ENCODE peak calls at places on chromosomes 11 and 22, in four cellular contexts. A is thoracic aorta, I is PC-3, L is GM23338. K is an unnamed sample.
A peak's percentile ranks its signal among the peaks of the same experiment; 100 is the strongest.

GRCh38 chr11:18958221-18958910 is 19.2 kb upstream of the MRGPRX1 start:
- DNase-seq in L (peak; percentile 81), A (no peak), I (peak; percentile 77), K (peak; percentile 34)

GRCh38 chr22:30873661-30874060 is 94.9 kb downstream of the MORC2 start:
- DNase-seq in A (no peak), L (no peak), I (no peak), K (no peak)

GRCh38 chr11:57248780-57249383 is 11.8 kb upstream of the APLNR start:
- DNase-seq in I (peak; percentile 69), L (peak; percentile 90), A (peak; percentile 5), K (peak; percentile 59)

GRCh38 chr11:31582697-31583096 is 73.1 kb downstream of the ELP4 start:
- DNase-seq in I (no peak), A (no peak), L (peak; percentile 27), K (no peak)

GRCh38 chr22:37498289-37498909 is 12.2 kb upstream of the MFNG start:
- DNase-seq in I (no peak), A (no peak), L (peak; percentile 92), K (no peak)

GRCh38 chr11:70467196-70468085 is 69.1 kb downstream of the CTTN start:
- DNase-seq in I (peak; percentile 85), A (peak; percentile 17), L (peak; percentile 84), K (peak; percentile 69)

GRCh38 chr11:94897330-94897768 is 76.0 kb downstream of the CWC15 start:
- DNase-seq in A (no peak), I (peak; percentile 78), L (peak; percentile 73), K (peak; percentile 48)

GRCh38 chr11:27171391-27171790 is 130.8 kb downstream of the BBOX1 start:
- DNase-seq in I (peak; percentile 36), A (no peak), L (no peak), K (no peak)

GRCh38 chr11:121540627-121541026 is 87.9 kb upstream of the SORL1-AS1 start:
- DNase-seq in I (no peak), A (no peak), L (no peak), K (peak; percentile 86)

DNA sequence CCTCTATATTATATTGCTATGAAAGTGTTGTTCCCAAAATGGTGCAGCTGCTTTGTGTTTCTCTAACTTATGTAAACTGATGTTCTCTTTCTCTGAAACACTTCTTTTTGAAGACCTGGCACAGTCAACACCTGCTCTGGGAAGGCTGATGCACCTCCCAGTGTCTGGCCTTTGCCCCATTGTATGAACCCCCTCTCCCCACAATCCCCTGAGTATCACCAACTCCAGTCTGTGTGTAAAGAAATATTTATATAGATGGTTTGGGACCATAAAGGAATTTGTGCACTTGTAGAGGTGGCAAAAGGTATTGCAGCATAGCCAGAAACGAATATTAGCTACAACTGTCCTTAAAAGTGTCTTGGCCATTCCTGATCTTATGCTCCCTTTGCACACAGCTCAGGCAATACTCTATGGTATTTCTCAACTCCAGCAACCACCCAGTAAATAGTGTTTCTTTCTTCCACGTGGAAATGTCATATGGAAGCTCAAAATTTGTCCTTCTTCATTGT is 365.2 kb upstream of the DDI1 start:
- DNase-seq in I (peak; percentile 23), A (no peak), L (no peak), K (no peak)
- TF ChIP-seq CTCF in I (peak; percentile 47), A (no peak), L (peak; percentile 25), K (no peak)

DNA sequence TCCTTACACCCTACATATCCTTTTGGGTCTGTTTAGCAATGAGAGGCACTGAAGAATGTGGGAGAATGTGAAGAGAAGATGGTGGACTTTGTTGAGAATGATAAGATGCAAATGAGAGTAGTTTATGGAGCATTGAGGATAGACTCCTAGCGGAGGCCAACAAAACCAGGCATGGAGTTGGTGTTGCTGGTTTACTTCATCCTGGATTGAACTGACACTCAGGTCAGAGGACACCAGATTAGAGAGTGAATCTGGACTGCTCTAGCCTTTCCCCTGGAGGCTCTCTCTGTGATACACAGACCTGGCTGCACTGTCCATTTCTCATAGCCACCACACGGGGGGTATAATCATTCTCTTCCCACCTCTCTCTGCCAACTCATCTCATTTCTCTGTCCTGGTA is 98.7 kb downstream of the MICAL2 start:
- DNase-seq in I (no peak), L (no peak), A (no peak), K (no peak)
- H3K27ac ChIP-seq in I (no peak overlapping the region), L (no peak overlapping the region), A (peak overlapping the region; percentile 46), K (no peak overlapping the region)

GRCh38 chr11:122981388-122982264 is at the start of gene BSX:
- DNase-seq in I (peak; percentile 55), L (peak; percentile 95), A (no peak), K (peak; percentile 64)

GRCh38 chr11:122979103-122979814 is 2.4 kb downstream of the BSX start:
- DNase-seq in A (no peak), I (no peak), L (peak; percentile 38), K (no peak)

GRCh38 chr11:122978303-122978620 is 3.4 kb downstream of the BSX start:
- DNase-seq in A (no peak), L (no peak), I (no peak), K (no peak)

GRCh38 chr11:122977455-122978302 is 4.0 kb downstream of the BSX start:
- DNase-seq in L (peak; percentile 85), A (no peak), I (no peak), K (no peak)

DNA sequence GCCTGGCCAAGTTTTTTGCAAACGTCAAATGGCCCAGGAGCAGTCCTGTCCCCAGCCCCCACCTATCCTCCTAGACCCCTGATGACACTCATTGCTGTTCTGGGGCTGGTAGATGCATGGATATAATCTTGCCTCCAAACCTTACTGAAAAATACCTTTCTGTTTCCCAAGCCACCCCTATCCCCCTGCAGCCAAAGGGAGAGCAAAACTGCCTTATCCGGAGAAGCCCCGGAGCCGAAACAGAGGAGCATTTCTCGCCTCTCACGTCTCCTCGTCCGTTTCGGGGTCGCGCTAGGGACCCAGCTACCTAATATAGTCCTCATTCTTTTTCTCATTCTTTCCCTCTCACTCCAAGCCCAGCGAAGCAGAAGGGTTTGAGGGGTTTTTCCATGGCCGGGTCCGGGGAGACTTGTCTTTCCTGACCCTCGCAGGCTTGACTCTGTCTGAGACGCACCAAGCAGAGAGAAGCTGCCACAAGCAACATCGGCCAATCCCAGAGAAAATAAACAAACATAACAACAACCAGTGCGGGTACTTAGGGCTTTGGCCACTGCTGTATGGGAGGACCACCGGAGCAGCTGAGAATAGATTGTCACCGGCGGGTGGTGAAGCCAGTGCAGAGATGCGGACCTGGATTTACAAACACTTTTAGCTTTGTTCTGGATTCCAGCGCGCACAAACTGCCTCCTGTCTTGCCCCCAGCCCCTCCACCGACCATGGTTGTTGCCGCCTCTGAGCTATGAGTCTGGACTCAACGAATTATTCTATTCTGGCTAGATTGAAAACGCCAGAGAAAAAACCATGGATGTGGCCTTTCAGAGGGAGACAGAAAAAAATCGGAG is 1.6 kb downstream of the BSX start:
- DNase-seq in A (no peak), I (no peak), L (peak; percentile 55), K (no peak)
- TF ChIP-seq CTCF in A (no peak), I (no peak), L (no peak), K (no peak)

GRCh38 chr11:118082880-118083543 is 3.8 kb downstream of the SMIM35 start:
- DNase-seq in I (no peak), L (no peak), A (no peak), K (no peak)

GRCh38 chr11:118084656-118085055 is 2.1 kb downstream of the SMIM35 start:
- DNase-seq in A (no peak), L (no peak), I (no peak), K (no peak)

GRCh38 chr11:118081241-118081958 is 4.5 kb downstream of the TMPRSS4 start:
- DNase-seq in I (no peak), A (no peak), L (no peak), K (no peak)

GRCh38 chr11:118086913-118087768 is at the start of gene SMIM35:
- DNase-seq in L (no peak), A (no peak), I (no peak), K (no peak)

DNA sequence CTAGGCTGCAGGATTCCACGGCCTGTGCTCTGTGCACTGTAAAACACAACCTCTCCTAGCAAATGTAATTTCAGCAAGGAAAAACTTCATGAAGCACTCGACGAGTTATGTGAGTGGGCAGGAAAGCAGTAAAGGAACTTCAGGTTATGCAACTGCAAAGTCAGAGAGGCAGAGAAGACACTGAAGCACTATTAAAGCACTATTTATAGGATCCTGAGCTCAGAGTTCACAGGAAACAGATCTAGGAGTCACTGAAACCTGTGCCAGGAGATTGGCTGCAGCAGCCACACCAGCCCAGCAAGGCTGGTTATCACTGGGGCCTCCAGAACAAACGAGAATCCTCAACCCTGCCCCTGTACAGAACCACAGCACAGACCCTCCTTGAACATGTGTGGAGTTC is 2.5 kb downstream of the SMIM35 start:
- DNase-seq in A (no peak), I (peak; percentile 36), L (no peak), K (no peak)
- H3K27ac ChIP-seq in A (no peak overlapping the region), I (no peak overlapping the region), L (no peak overlapping the region), K (no peak overlapping the region)

DNA sequence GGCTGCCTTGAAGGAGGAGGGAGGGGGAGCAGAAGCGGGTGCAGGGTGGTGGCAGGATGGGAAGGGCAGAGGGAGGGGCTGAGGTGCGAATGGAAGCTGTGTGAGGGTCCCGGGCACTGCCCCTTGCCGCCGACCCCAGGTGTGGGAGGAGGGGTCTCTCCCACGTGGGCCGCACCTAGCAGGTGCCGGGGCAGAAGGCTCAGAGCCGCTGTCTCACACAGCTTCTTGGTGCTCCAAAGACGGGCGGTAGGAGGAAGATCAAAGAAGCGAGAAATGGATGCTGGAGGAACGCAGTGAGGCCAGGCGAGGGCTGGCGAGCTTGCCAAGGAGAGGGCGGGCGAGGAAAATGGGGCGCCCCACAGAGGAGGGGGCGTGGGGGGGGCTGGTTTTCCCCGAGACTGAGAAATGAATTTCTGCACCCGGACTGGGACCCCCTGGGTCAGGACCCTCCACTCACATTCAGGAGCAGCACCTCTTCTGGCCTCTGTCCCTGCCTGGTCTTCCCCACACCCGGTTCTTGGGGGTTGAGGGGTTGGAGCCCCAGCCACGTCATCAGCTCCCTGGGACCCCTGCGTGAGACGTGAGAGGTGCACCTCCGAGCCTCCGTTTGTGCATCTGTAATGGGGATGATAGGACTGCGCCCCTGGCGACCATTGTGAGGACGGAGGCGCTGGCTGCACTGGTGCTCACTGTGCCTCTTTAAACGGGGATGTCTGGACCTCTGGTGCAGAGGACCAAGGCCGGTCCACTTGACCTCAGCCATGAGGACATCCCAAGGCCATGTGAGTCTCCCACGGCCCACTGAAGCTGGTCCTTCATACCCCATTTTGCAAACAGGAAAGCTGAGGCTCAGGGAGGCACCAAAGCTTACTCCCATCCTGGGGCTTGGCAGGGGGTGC is 16.8 kb downstream of the LSP1 start:
- DNase-seq in A (no peak), L (peak; percentile 31), I (no peak), K (no peak)
- TF ChIP-seq CTCF in A (no peak), L (no peak), I (no peak), K (no peak)

GRCh38 chr22:25112538-25113253 is 87.0 kb upstream of the CRYBB3 start:
- DNase-seq in A (no peak), I (no peak), L (no peak), K (no peak)

GRCh38 chr22:25109878-25110595 is 89.6 kb upstream of the CRYBB3 start:
- DNase-seq in L (no peak), I (no peak), A (no peak), K (no peak)

GRCh38 chr22:25111579-25112517 is 87.8 kb upstream of the CRYBB3 start:
- DNase-seq in L (peak; percentile 46), A (peak; percentile 31), I (no peak), K (no peak)

GRCh38 chr22:25110846-25111578 is 88.6 kb upstream of the CRYBB3 start:
- DNase-seq in A (peak; percentile 33), I (peak; percentile 71), L (peak; percentile 90), K (peak; percentile 88)

GRCh38 chr22:25110596-25110845 is 89.1 kb upstream of the CRYBB3 start:
- DNase-seq in A (no peak), I (no peak), L (no peak), K (no peak)
- H3K27ac ChIP-seq in A (peak overlapping the region; percentile 89), I (no peak overlapping the region), L (peak overlapping the region; percentile 94), K (peak overlapping the region; percentile 98)